ENCODE peak calls at places on chromosomes 3 and 15, in six cellular contexts. One of them, this sample, is unnamed.

GRCh38 chr3:65672876-65673815 is 365.6 kb downstream of the MAGI1 start:
- DNase-seq in cardiac muscle cell: peak
- DNase-seq in kidney epithelial cell: no peak
- DNase-seq in testis: peak
- DNase-seq in HFF-Myc: no peak
- DNase-seq in ascending aorta: no peak
- DNase-seq in this sample: no peak

GRCh38 chr3:185517387-185517786 is 18.6 kb upstream of the TMEM41A start:
- DNase-seq in cardiac muscle cell: no peak
- DNase-seq in kidney epithelial cell: no peak
- DNase-seq in testis: no peak
- DNase-seq in HFF-Myc: no peak
- DNase-seq in ascending aorta: no peak
- DNase-seq in this sample: no peak

GRCh38 chr3:146532406-146532805 is 12.0 kb downstream of the PLSCR1 start:
- DNase-seq in cardiac muscle cell: no peak
- DNase-seq in kidney epithelial cell: no peak
- DNase-seq in testis: no peak
- DNase-seq in HFF-Myc: peak
- DNase-seq in ascending aorta: no peak
- DNase-seq in this sample: no peak

GRCh38 chr3:172221550-172221949 is 182.2 kb downstream of the FNDC3B start:
- DNase-seq in cardiac muscle cell: no peak
- DNase-seq in kidney epithelial cell: no peak
- DNase-seq in testis: no peak
- DNase-seq in HFF-Myc: no peak
- DNase-seq in ascending aorta: no peak
- DNase-seq in this sample: peak

GRCh38 chr15:71143373-71144310 is 28.4 kb downstream of the THSD4 start:
- DNase-seq in cardiac muscle cell: no peak
- DNase-seq in kidney epithelial cell: no peak
- DNase-seq in testis: peak
- DNase-seq in HFF-Myc: no peak
- DNase-seq in ascending aorta: no peak
- DNase-seq in this sample: no peak

GRCh38 chr15:69561071-69561784 is 108.6 kb downstream of the RPLP1 start:
- DNase-seq in cardiac muscle cell: no peak
- DNase-seq in kidney epithelial cell: no peak
- DNase-seq in testis: no peak
- DNase-seq in HFF-Myc: no peak
- DNase-seq in ascending aorta: no peak
- DNase-seq in this sample: no peak

GRCh38 chr15:61447981-61448380 is 218.9 kb upstream of the RORA start:
- DNase-seq in cardiac muscle cell: no peak
- DNase-seq in kidney epithelial cell: no peak
- DNase-seq in testis: no peak
- DNase-seq in HFF-Myc: no peak
- DNase-seq in ascending aorta: no peak
- DNase-seq in this sample: no peak

GRCh38 chr3:184399410-184399809 is 19.6 kb downstream of the CHRD start:
- DNase-seq in cardiac muscle cell: no peak
- DNase-seq in kidney epithelial cell: peak
- DNase-seq in testis: no peak
- DNase-seq in HFF-Myc: peak
- DNase-seq in ascending aorta: no peak
- DNase-seq in this sample: peak

GRCh38 chr3:40116478-40117162 is 192.9 kb upstream of the EIF1B start:
- DNase-seq in cardiac muscle cell: no peak
- DNase-seq in kidney epithelial cell: peak
- DNase-seq in testis: no peak
- DNase-seq in HFF-Myc: no peak
- DNase-seq in ascending aorta: no peak
- DNase-seq in this sample: no peak

GRCh38 chr3:71055602-71056001 is 527.9 kb downstream of the FOXP1 start:
- DNase-seq in cardiac muscle cell: no peak
- DNase-seq in kidney epithelial cell: no peak
- DNase-seq in testis: no peak
- DNase-seq in HFF-Myc: no peak
- DNase-seq in ascending aorta: no peak
- DNase-seq in this sample: no peak

GRCh38 chr3:123032057-123032456 is 4.5 kb upstream of the SEMA5B start:
- DNase-seq in cardiac muscle cell: no peak
- DNase-seq in kidney epithelial cell: no peak
- DNase-seq in testis: no peak
- DNase-seq in HFF-Myc: no peak
- DNase-seq in ascending aorta: no peak
- DNase-seq in this sample: no peak

GRCh38 chr3:108125550-108126071 is 34.8 kb upstream of the CD47 start:
- DNase-seq in cardiac muscle cell: no peak
- DNase-seq in kidney epithelial cell: no peak
- DNase-seq in testis: no peak
- DNase-seq in HFF-Myc: no peak
- DNase-seq in ascending aorta: no peak
- DNase-seq in this sample: no peak

GRCh38 chr15:49212897-49213296 is 42.9 kb downstream of the GALK2 start:
- DNase-seq in cardiac muscle cell: no peak
- DNase-seq in kidney epithelial cell: no peak
- DNase-seq in testis: no peak
- DNase-seq in HFF-Myc: no peak
- DNase-seq in ascending aorta: no peak
- DNase-seq in this sample: no peak

DNA sequence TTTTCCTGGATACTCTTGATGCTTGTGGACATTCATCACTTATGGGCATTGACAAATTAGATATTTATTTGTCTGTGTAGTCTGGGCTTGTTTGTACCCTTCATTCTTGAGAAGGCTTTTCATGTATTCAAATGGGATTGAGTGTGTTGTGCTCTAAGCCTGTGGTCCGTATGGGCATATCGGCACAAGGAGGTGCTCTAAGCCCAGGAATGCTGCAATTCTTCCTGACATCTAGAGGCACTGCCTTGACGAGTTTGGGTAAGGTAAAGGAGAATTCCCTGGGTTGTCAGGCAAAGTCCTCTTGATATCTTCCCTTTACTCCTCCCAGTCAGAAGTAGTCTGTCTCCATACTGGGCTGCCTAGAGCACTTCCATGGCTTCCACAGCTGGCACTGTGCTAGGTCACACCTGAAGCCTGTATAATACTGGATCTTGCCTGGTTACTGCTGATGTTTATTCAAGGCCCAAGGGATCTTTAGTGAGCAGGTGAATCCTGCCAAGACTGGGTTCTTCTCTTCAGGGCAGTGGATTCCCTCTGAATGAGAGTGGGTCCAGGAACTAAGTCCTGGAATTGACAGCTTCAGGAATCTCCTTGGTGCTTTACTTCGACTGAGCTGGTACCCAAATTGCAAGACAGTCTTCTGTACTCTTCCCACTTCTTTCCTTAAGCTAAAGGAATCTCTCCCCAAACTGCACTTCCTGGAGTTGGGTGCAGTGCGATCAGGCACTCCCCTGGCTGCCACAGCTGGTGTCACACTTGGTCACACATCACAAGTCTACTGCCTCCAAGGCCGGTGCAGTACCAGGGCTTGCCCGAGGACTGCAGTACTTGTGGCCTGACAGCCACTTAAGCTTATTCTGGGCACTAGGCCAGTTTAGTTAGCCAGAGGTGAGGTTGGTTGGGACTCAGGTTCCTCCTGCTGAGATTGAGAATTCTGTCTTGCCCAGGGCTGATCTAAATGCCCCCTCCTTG is 46.0 kb downstream of the GALK2 start:
- DNase-seq in cardiac muscle cell: peak
- DNase-seq in kidney epithelial cell: peak
- DNase-seq in testis: no peak
- DNase-seq in HFF-Myc: no peak
- DNase-seq in ascending aorta: no peak
- DNase-seq in this sample: peak
- TF ChIP-seq CTCF in cardiac muscle cell: no peak
- TF ChIP-seq CTCF in kidney epithelial cell: peak
- TF ChIP-seq CTCF in testis: no peak
- TF ChIP-seq CTCF in HFF-Myc: no peak
- TF ChIP-seq CTCF in ascending aorta: no peak
- TF ChIP-seq CTCF in this sample: peak

GRCh38 chr15:80252281-80252619 is 237 bp upstream of the CTXND1 start:
- DNase-seq in cardiac muscle cell: no peak
- DNase-seq in kidney epithelial cell: no peak
- DNase-seq in testis: no peak
- DNase-seq in HFF-Myc: no peak
- DNase-seq in ascending aorta: no peak
- DNase-seq in this sample: no peak
- H3K4me3 ChIP-seq in cardiac muscle cell: peak
- H3K4me3 ChIP-seq in kidney epithelial cell: no peak
- H3K4me3 ChIP-seq in testis: peak
- H3K4me3 ChIP-seq in HFF-Myc: no peak
- H3K4me3 ChIP-seq in ascending aorta: peak
- H3K4me3 ChIP-seq in this sample: peak

GRCh38 chr3:121269389-121269788 is 276.4 kb downstream of the POLQ start:
- DNase-seq in cardiac muscle cell: no peak
- DNase-seq in kidney epithelial cell: no peak
- DNase-seq in testis: no peak
- DNase-seq in HFF-Myc: no peak
- DNase-seq in ascending aorta: no peak
- DNase-seq in this sample: no peak
- TF ChIP-seq CTCF in cardiac muscle cell: no peak
- TF ChIP-seq CTCF in kidney epithelial cell: no peak
- TF ChIP-seq CTCF in testis: no peak
- TF ChIP-seq CTCF in HFF-Myc: no peak
- TF ChIP-seq CTCF in ascending aorta: no peak
- TF ChIP-seq CTCF in this sample: no peak

GRCh38 chr15:68333775-68334470 is 56.4 kb downstream of the FEM1B start:
- DNase-seq in cardiac muscle cell: no peak
- DNase-seq in kidney epithelial cell: no peak
- DNase-seq in testis: no peak
- DNase-seq in HFF-Myc: no peak
- DNase-seq in ascending aorta: no peak
- DNase-seq in this sample: no peak

GRCh38 chr15:68335655-68336054 is 58.1 kb downstream of the FEM1B start:
- DNase-seq in cardiac muscle cell: no peak
- DNase-seq in kidney epithelial cell: no peak
- DNase-seq in testis: no peak
- DNase-seq in HFF-Myc: no peak
- DNase-seq in ascending aorta: no peak
- DNase-seq in this sample: no peak

GRCh38 chr15:68332266-68332665 is 54.7 kb downstream of the FEM1B start:
- DNase-seq in cardiac muscle cell: no peak
- DNase-seq in kidney epithelial cell: no peak
- DNase-seq in testis: peak
- DNase-seq in HFF-Myc: no peak
- DNase-seq in ascending aorta: no peak
- DNase-seq in this sample: no peak

GRCh38 chr15:68335251-68335650 is 57.7 kb downstream of the FEM1B start:
- DNase-seq in cardiac muscle cell: no peak
- DNase-seq in kidney epithelial cell: no peak
- DNase-seq in testis: no peak
- DNase-seq in HFF-Myc: no peak
- DNase-seq in ascending aorta: peak
- DNase-seq in this sample: peak

GRCh38 chr15:68334661-68335124 is 57.1 kb downstream of the FEM1B start:
- DNase-seq in cardiac muscle cell: no peak
- DNase-seq in kidney epithelial cell: no peak
- DNase-seq in testis: no peak
- DNase-seq in HFF-Myc: no peak
- DNase-seq in ascending aorta: no peak
- DNase-seq in this sample: no peak
- H3K4me3 ChIP-seq in cardiac muscle cell: no peak
- H3K4me3 ChIP-seq in kidney epithelial cell: no peak
- H3K4me3 ChIP-seq in testis: no peak
- H3K4me3 ChIP-seq in HFF-Myc: no peak
- H3K4me3 ChIP-seq in ascending aorta: no peak
- H3K4me3 ChIP-seq in this sample: no peak

GRCh38 chr15:43510230-43511011 is 7.0 kb upstream of the MAP1A start:
- DNase-seq in cardiac muscle cell: peak
- DNase-seq in kidney epithelial cell: peak
- DNase-seq in testis: peak
- DNase-seq in HFF-Myc: peak
- DNase-seq in ascending aorta: peak
- DNase-seq in this sample: peak
- TF ChIP-seq CTCF in cardiac muscle cell: peak
- TF ChIP-seq CTCF in kidney epithelial cell: peak
- TF ChIP-seq CTCF in testis: no peak
- TF ChIP-seq CTCF in HFF-Myc: peak
- TF ChIP-seq CTCF in ascending aorta: peak
- TF ChIP-seq CTCF in this sample: no peak

DNA sequence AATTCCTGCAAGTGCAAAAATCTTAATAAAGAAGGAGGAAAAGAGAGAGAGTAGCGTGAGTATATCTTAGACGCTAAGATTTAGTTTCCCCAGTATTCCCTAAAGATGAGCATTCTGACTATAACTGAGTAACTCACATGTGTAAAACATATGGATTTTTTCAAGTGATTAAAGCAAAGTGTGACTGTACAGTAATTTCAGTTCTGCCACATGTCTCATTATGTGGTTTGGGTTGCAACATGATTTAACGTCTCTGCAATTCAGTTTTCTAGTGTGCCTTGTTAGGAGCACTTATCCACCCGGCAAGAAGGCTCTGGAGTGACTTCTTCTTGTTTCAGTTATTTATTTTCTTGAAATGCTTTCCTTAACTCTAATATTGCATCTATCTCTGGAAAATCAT is 514.1 kb downstream of the ROBO1 start:
- DNase-seq in cardiac muscle cell: no peak
- DNase-seq in kidney epithelial cell: no peak
- DNase-seq in testis: no peak
- DNase-seq in HFF-Myc: peak
- DNase-seq in ascending aorta: no peak
- DNase-seq in this sample: no peak
- H3K4me3 ChIP-seq in cardiac muscle cell: no peak
- H3K4me3 ChIP-seq in kidney epithelial cell: no peak
- H3K4me3 ChIP-seq in testis: no peak
- H3K4me3 ChIP-seq in HFF-Myc: no peak
- H3K4me3 ChIP-seq in ascending aorta: no peak
- H3K4me3 ChIP-seq in this sample: no peak

DNA sequence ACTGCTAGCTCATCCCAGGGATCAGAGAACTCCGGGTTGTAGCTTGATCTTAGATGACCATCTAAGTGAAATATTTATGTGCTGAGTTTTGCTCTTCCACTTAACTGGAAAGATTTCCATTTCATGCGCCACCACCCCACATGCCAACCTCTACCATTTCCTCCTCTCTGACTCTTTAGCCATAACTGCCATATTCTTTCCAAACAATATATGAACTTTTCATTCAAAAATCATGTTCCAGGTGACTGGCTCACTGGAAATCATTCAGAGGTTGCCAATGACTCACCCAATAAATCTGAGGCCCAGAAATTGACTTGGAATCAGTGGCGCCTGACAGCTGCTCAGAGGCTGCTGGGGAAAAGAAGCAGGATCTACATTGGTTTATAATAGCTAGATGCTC is 31.6 kb upstream of the FAM174B start:
- DNase-seq in cardiac muscle cell: no peak
- DNase-seq in kidney epithelial cell: peak
- DNase-seq in testis: no peak
- DNase-seq in HFF-Myc: peak
- DNase-seq in ascending aorta: no peak
- DNase-seq in this sample: peak
- TF ChIP-seq CTCF in cardiac muscle cell: no peak
- TF ChIP-seq CTCF in kidney epithelial cell: no peak
- TF ChIP-seq CTCF in testis: no peak
- TF ChIP-seq CTCF in HFF-Myc: no peak
- TF ChIP-seq CTCF in ascending aorta: no peak
- TF ChIP-seq CTCF in this sample: no peak